ENCODE peak calls at places on chromosome 12, in six cellular contexts. One of them, this sample, is unnamed.

GRCh38 chr12:109656681-109657262 is 56.9 kb upstream of the FAM222A start:
- DNase-seq in H9: no peak
- DNase-seq in neuronal stem cell: no peak
- DNase-seq in IMR-90: no peak
- DNase-seq in mesendoderm: no peak
- DNase-seq in H1: no peak
- DNase-seq in this sample: no peak

GRCh38 chr12:109770861-109771670 is 57.4 kb downstream of the FAM222A start:
- DNase-seq in H9: peak; percentile 23
- DNase-seq in mesendoderm: no peak
- DNase-seq in H1: no peak
- DNase-seq in IMR-90: no peak
- DNase-seq in neuronal stem cell: no peak
- DNase-seq in this sample: no peak

GRCh38 chr12:103181366-103182152 is 224.1 kb downstream of the ASCL1 start:
- DNase-seq in mesendoderm: no peak
- DNase-seq in IMR-90: no peak
- DNase-seq in H9: no peak
- DNase-seq in neuronal stem cell: no peak
- DNase-seq in H1: no peak
- DNase-seq in this sample: no peak

GRCh38 chr12:47822386-47822785 is 2.7 kb upstream of the HDAC7 start:
- DNase-seq in IMR-90: no peak
- DNase-seq in neuronal stem cell: no peak
- DNase-seq in H9: no peak
- DNase-seq in H1: no peak
- DNase-seq in mesendoderm: no peak
- DNase-seq in this sample: no peak

GRCh38 chr12:122790393-122791075 is 16.2 kb downstream of the CCDC62 start:
- DNase-seq in H9: peak; percentile 54
- DNase-seq in mesendoderm: peak; percentile 87
- DNase-seq in H1: no peak
- DNase-seq in neuronal stem cell: no peak
- DNase-seq in IMR-90: peak; percentile 31
- DNase-seq in this sample: peak; percentile 72

GRCh38 chr12:24625103-24625502 is 323.8 kb downstream of the BCAT1 start:
- DNase-seq in IMR-90: no peak
- DNase-seq in neuronal stem cell: no peak
- DNase-seq in mesendoderm: peak; percentile 7
- DNase-seq in H9: no peak
- DNase-seq in H1: no peak
- DNase-seq in this sample: no peak

GRCh38 chr12:67056329-67056728 is 212.8 kb upstream of the CAND1 start:
- DNase-seq in IMR-90: no peak
- DNase-seq in H1: no peak
- DNase-seq in H9: no peak
- DNase-seq in neuronal stem cell: no peak
- DNase-seq in mesendoderm: no peak
- DNase-seq in this sample: no peak

GRCh38 chr12:50132505-50133135 is 20.6 kb downstream of the COX14 start:
- DNase-seq in neuronal stem cell: no peak
- DNase-seq in mesendoderm: peak; percentile 54
- DNase-seq in H1: no peak
- DNase-seq in H9: no peak
- DNase-seq in IMR-90: peak; percentile 61
- DNase-seq in this sample: peak; percentile 43

GRCh38 chr12:26402648-26403047 is 207.3 kb downstream of the SSPN start:
- DNase-seq in H1: peak; percentile 13
- DNase-seq in H9: peak; percentile 55
- DNase-seq in mesendoderm: peak; percentile 56
- DNase-seq in neuronal stem cell: no peak
- DNase-seq in IMR-90: no peak
- DNase-seq in this sample: peak; percentile 2

GRCh38 chr12:5447329-5447728 is 15.4 kb downstream of the NTF3 start:
- DNase-seq in IMR-90: no peak
- DNase-seq in H9: no peak
- DNase-seq in H1: no peak
- DNase-seq in mesendoderm: no peak
- DNase-seq in neuronal stem cell: no peak
- DNase-seq in this sample: no peak

GRCh38 chr12:125284087-125284486 is 218.9 kb downstream of the AACS start:
- DNase-seq in mesendoderm: no peak
- DNase-seq in H1: no peak
- DNase-seq in neuronal stem cell: no peak
- DNase-seq in IMR-90: no peak
- DNase-seq in H9: no peak
- DNase-seq in this sample: no peak

GRCh38 chr12:71475280-71475679 is 35.7 kb downstream of the LGR5 start:
- DNase-seq in H1: no peak
- DNase-seq in mesendoderm: no peak
- DNase-seq in H9: no peak
- DNase-seq in IMR-90: no peak
- DNase-seq in neuronal stem cell: no peak
- DNase-seq in this sample: peak; percentile 42

GRCh38 chr12:89451876-89452275 is 72.7 kb downstream of the GALNT4 start:
- DNase-seq in mesendoderm: peak; percentile 99
- DNase-seq in H9: peak; percentile 84
- DNase-seq in IMR-90: peak; percentile 87
- DNase-seq in H1: peak; percentile 7
- DNase-seq in neuronal stem cell: no peak
- DNase-seq in this sample: peak; percentile 90

GRCh38 chr12:114691810-114692557 is 8.0 kb upstream of the TBX3 start:
- DNase-seq in IMR-90: no peak
- DNase-seq in neuronal stem cell: no peak
- DNase-seq in H1: no peak
- DNase-seq in H9: peak; percentile 57
- DNase-seq in mesendoderm: peak; percentile 48
- DNase-seq in this sample: no peak
- H3K4ac ChIP-seq in IMR-90: peak overlapping the region; percentile 97
- H3K4ac ChIP-seq in neuronal stem cell: no peak overlapping the region
- H3K4ac ChIP-seq in H1: no peak overlapping the region
- H3K4ac ChIP-seq in H9: no peak overlapping the region
- H3K4ac ChIP-seq in mesendoderm: peak overlapping the region; percentile 26
- H3K4ac ChIP-seq in this sample: peak overlapping the region; percentile 44

DNA sequence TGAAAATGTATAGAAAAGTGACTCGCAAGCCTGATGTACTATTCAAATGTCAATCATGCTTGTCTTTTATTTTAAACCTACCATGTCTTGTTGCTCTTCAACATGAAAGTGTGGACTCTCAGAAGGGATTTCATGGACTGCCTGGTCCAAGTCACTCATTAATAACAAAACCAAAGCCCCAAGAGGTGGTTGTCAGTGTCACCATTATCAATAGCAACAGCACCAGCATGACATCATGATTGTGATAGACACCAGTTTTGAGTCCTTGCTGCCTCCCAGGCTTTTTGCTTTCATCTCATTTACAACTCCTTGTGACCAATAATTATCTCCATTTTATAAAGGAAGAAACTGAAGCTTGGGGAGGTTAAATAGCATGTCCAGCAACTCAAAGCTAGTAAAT is 112.0 kb upstream of the TMPO start:
- DNase-seq in H9: no peak
- DNase-seq in H1: no peak
- DNase-seq in IMR-90: no peak
- DNase-seq in mesendoderm: no peak
- DNase-seq in neuronal stem cell: no peak
- DNase-seq in this sample: no peak
- H2BK15ac ChIP-seq in H9: no peak overlapping the region
- H2BK15ac ChIP-seq in H1: no peak overlapping the region
- H2BK15ac ChIP-seq in IMR-90: no peak overlapping the region
- H2BK15ac ChIP-seq in mesendoderm: no peak overlapping the region
- H2BK15ac ChIP-seq in neuronal stem cell: no peak overlapping the region
- H2BK15ac ChIP-seq in this sample: no peak overlapping the region

GRCh38 chr12:115912440-115912839 is 365.1 kb downstream of the MED13L start:
- DNase-seq in mesendoderm: no peak
- DNase-seq in H9: no peak
- DNase-seq in H1: no peak
- DNase-seq in neuronal stem cell: no peak
- DNase-seq in IMR-90: no peak
- DNase-seq in this sample: no peak

GRCh38 chr12:115920395-115921183 is 356.9 kb downstream of the MED13L start:
- DNase-seq in neuronal stem cell: no peak
- DNase-seq in H9: no peak
- DNase-seq in H1: no peak
- DNase-seq in IMR-90: peak; percentile 31
- DNase-seq in mesendoderm: no peak
- DNase-seq in this sample: no peak

GRCh38 chr12:115914122-115914521 is 363.4 kb downstream of the MED13L start:
- DNase-seq in H9: no peak
- DNase-seq in H1: no peak
- DNase-seq in IMR-90: no peak
- DNase-seq in mesendoderm: no peak
- DNase-seq in neuronal stem cell: no peak
- DNase-seq in this sample: no peak

GRCh38 chr12:115918763-115919162 is 358.7 kb downstream of the MED13L start:
- DNase-seq in H1: no peak
- DNase-seq in IMR-90: no peak
- DNase-seq in H9: no peak
- DNase-seq in mesendoderm: peak; percentile 14
- DNase-seq in neuronal stem cell: no peak
- DNase-seq in this sample: no peak

GRCh38 chr12:115916910-115917668 is 360.4 kb downstream of the MED13L start:
- DNase-seq in H1: peak; percentile 62
- DNase-seq in IMR-90: no peak
- DNase-seq in mesendoderm: peak; percentile 60
- DNase-seq in H9: peak; percentile 91
- DNase-seq in neuronal stem cell: peak; percentile 50
- DNase-seq in this sample: no peak
- H3K4ac ChIP-seq in H1: no peak overlapping the region
- H3K4ac ChIP-seq in IMR-90: no peak overlapping the region
- H3K4ac ChIP-seq in mesendoderm: no peak overlapping the region
- H3K4ac ChIP-seq in H9: no peak overlapping the region
- H3K4ac ChIP-seq in neuronal stem cell: no peak overlapping the region
- H3K4ac ChIP-seq in this sample: no peak overlapping the region

GRCh38 chr12:106903241-106903950 is 52.3 kb upstream of the TMEM263 start:
- DNase-seq in H9: peak; percentile 96
- DNase-seq in H1: peak; percentile 27
- DNase-seq in mesendoderm: peak; percentile 81
- DNase-seq in IMR-90: peak; percentile 33
- DNase-seq in neuronal stem cell: peak; percentile 54
- DNase-seq in this sample: peak; percentile 67
- H2BK15ac ChIP-seq in H9: no peak overlapping the region
- H2BK15ac ChIP-seq in H1: no peak overlapping the region
- H2BK15ac ChIP-seq in mesendoderm: no peak overlapping the region
- H2BK15ac ChIP-seq in IMR-90: no peak overlapping the region
- H2BK15ac ChIP-seq in neuronal stem cell: no peak overlapping the region
- H2BK15ac ChIP-seq in this sample: no peak overlapping the region

GRCh38 chr12:57985685-57986084 is 44.3 kb downstream of the ATP23 start:
- DNase-seq in H9: no peak
- DNase-seq in neuronal stem cell: no peak
- DNase-seq in H1: no peak
- DNase-seq in IMR-90: no peak
- DNase-seq in mesendoderm: no peak
- DNase-seq in this sample: no peak
- H3K4ac ChIP-seq in H9: no peak overlapping the region
- H3K4ac ChIP-seq in neuronal stem cell: no peak overlapping the region
- H3K4ac ChIP-seq in H1: no peak overlapping the region
- H3K4ac ChIP-seq in IMR-90: no peak overlapping the region
- H3K4ac ChIP-seq in mesendoderm: no peak overlapping the region
- H3K4ac ChIP-seq in this sample: no peak overlapping the region

GRCh38 chr12:130658106-130658505 is 58.0 kb downstream of the RIMBP2 start:
- DNase-seq in H1: no peak
- DNase-seq in neuronal stem cell: no peak
- DNase-seq in IMR-90: no peak
- DNase-seq in mesendoderm: no peak
- DNase-seq in H9: no peak
- DNase-seq in this sample: no peak

GRCh38 chr12:130663510-130663909 is 52.6 kb downstream of the RIMBP2 start:
- DNase-seq in IMR-90: no peak
- DNase-seq in mesendoderm: no peak
- DNase-seq in H1: no peak
- DNase-seq in H9: no peak
- DNase-seq in neuronal stem cell: no peak
- DNase-seq in this sample: no peak

GRCh38 chr12:130661501-130662255 is 54.4 kb downstream of the RIMBP2 start:
- DNase-seq in IMR-90: no peak
- DNase-seq in H1: no peak
- DNase-seq in H9: peak; percentile 52
- DNase-seq in neuronal stem cell: no peak
- DNase-seq in mesendoderm: peak; percentile 43
- DNase-seq in this sample: no peak

GRCh38 chr12:130658561-130658960 is 57.5 kb downstream of the RIMBP2 start:
- DNase-seq in H9: no peak
- DNase-seq in H1: no peak
- DNase-seq in mesendoderm: no peak
- DNase-seq in IMR-90: no peak
- DNase-seq in neuronal stem cell: no peak
- DNase-seq in this sample: no peak

DNA sequence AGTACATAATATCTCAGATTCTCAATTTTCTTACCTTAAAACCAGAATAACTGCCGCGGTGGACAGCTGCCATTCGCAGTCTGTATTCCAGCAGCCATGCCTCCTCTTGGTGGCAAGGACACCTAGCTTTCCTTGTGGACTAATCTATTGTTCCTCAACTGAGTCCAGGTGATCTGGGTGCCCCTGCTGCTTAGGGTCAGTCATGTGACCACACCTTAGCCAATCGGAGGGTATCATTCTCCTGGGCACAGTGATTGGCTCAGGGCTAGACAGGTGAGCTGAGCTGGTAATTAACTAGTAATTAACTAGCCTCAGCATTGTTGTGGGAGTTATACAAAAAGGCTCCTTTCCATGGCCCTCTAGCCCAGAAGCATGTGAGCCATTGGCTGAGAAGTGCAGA is 55.0 kb downstream of the RIMBP2 start:
- DNase-seq in mesendoderm: no peak
- DNase-seq in IMR-90: no peak
- DNase-seq in neuronal stem cell: no peak
- DNase-seq in H1: no peak
- DNase-seq in H9: no peak
- DNase-seq in this sample: no peak
- H2BK15ac ChIP-seq in mesendoderm: no peak overlapping the region
- H2BK15ac ChIP-seq in IMR-90: no peak overlapping the region
- H2BK15ac ChIP-seq in neuronal stem cell: no peak overlapping the region
- H2BK15ac ChIP-seq in H1: no peak overlapping the region
- H2BK15ac ChIP-seq in H9: no peak overlapping the region
- H2BK15ac ChIP-seq in this sample: no peak overlapping the region

This sample was measured in mesenchymal stem cell.